ENCODE peak calls at places on chromosome 19, in seven cellular contexts. One of them, this sample, is unnamed. For H3K9me3, the result is how much of the 10 kb centered on the place peaks cover.

GRCh38 chr19:3692141-3693029 is 7.9 kb downstream of the PIP5K1C start:
- DNase-seq in ascending aorta: no peak
- DNase-seq in right lobe of liver: no peak
- DNase-seq in fibroblast of lung: no peak
- DNase-seq in heart right ventricle: no peak
- DNase-seq in IMR-90: no peak
- DNase-seq in endodermal cell: peak
- DNase-seq in this sample: no peak

GRCh38 chr19:48137411-48137810 is 26.8 kb upstream of the PLA2G4C start:
- DNase-seq in endodermal cell: no peak
- DNase-seq in fibroblast of lung: no peak
- DNase-seq in right lobe of liver: no peak
- DNase-seq in IMR-90: no peak
- DNase-seq in ascending aorta: no peak
- DNase-seq in heart right ventricle: no peak
- DNase-seq in this sample: no peak

GRCh38 chr19:33441277-33441699 is 67.8 kb downstream of the CEBPG start:
- DNase-seq in IMR-90: no peak
- DNase-seq in ascending aorta: no peak
- DNase-seq in endodermal cell: no peak
- DNase-seq in fibroblast of lung: no peak
- DNase-seq in heart right ventricle: no peak
- DNase-seq in right lobe of liver: peak
- DNase-seq in this sample: no peak

GRCh38 chr19:34707661-34708060 is 26.4 kb upstream of the ZNF181 start:
- DNase-seq in fibroblast of lung: no peak
- DNase-seq in right lobe of liver: no peak
- DNase-seq in endodermal cell: no peak
- DNase-seq in IMR-90: no peak
- DNase-seq in heart right ventricle: no peak
- DNase-seq in ascending aorta: no peak
- DNase-seq in this sample: no peak

GRCh38 chr19:2478324-2478755 is 2.4 kb downstream of the GADD45B start:
- DNase-seq in heart right ventricle: peak
- DNase-seq in IMR-90: peak
- DNase-seq in ascending aorta: peak
- DNase-seq in fibroblast of lung: peak
- DNase-seq in right lobe of liver: peak
- DNase-seq in endodermal cell: peak
- DNase-seq in this sample: no peak

GRCh38 chr19:16470911-16471811 is 609 bp downstream of the EPS15L1 start:
- DNase-seq in fibroblast of lung: peak
- DNase-seq in heart right ventricle: no peak
- DNase-seq in ascending aorta: no peak
- DNase-seq in endodermal cell: peak
- DNase-seq in IMR-90: peak
- DNase-seq in right lobe of liver: no peak
- DNase-seq in this sample: no peak

GRCh38 chr19:34430738-34431625 is 2.8 kb downstream of the UBA2 start:
- DNase-seq in heart right ventricle: no peak
- DNase-seq in fibroblast of lung: peak
- DNase-seq in IMR-90: peak
- DNase-seq in ascending aorta: no peak
- DNase-seq in endodermal cell: peak
- DNase-seq in right lobe of liver: no peak
- DNase-seq in this sample: no peak

GRCh38 chr19:45468159-45468651 is 409 bp downstream of the FOSB start:
- DNase-seq in ascending aorta: no peak
- DNase-seq in heart right ventricle: no peak
- DNase-seq in fibroblast of lung: no peak
- DNase-seq in IMR-90: no peak
- DNase-seq in right lobe of liver: no peak
- DNase-seq in endodermal cell: peak
- DNase-seq in this sample: no peak

GRCh38 chr19:55497777-55498176 is 9.5 kb downstream of the SSC5D start:
- DNase-seq in fibroblast of lung: no peak
- DNase-seq in right lobe of liver: no peak
- DNase-seq in IMR-90: no peak
- DNase-seq in endodermal cell: no peak
- DNase-seq in ascending aorta: no peak
- DNase-seq in heart right ventricle: no peak
- DNase-seq in this sample: no peak

GRCh38 chr19:55502197-55502952 is 14.1 kb downstream of the SSC5D start:
- DNase-seq in IMR-90: no peak
- DNase-seq in ascending aorta: no peak
- DNase-seq in endodermal cell: no peak
- DNase-seq in heart right ventricle: no peak
- DNase-seq in right lobe of liver: no peak
- DNase-seq in fibroblast of lung: no peak
- DNase-seq in this sample: no peak

GRCh38 chr19:55503447-55504251 is 15.4 kb downstream of the SSC5D start:
- DNase-seq in heart right ventricle: peak
- DNase-seq in right lobe of liver: peak
- DNase-seq in ascending aorta: peak
- DNase-seq in IMR-90: peak
- DNase-seq in fibroblast of lung: peak
- DNase-seq in endodermal cell: peak
- DNase-seq in this sample: peak

GRCh38 chr19:55498246-55498645 is 10.0 kb downstream of the SSC5D start:
- DNase-seq in fibroblast of lung: no peak
- DNase-seq in right lobe of liver: no peak
- DNase-seq in heart right ventricle: no peak
- DNase-seq in endodermal cell: no peak
- DNase-seq in IMR-90: no peak
- DNase-seq in ascending aorta: no peak
- DNase-seq in this sample: no peak

GRCh38 chr19:55500368-55500952 is 12.2 kb downstream of the SSC5D start:
- DNase-seq in fibroblast of lung: no peak
- DNase-seq in heart right ventricle: no peak
- DNase-seq in ascending aorta: no peak
- DNase-seq in endodermal cell: no peak
- DNase-seq in right lobe of liver: no peak
- DNase-seq in IMR-90: no peak
- DNase-seq in this sample: no peak
- H3K27ac ChIP-seq in fibroblast of lung: no peak
- H3K27ac ChIP-seq in heart right ventricle: no peak
- H3K27ac ChIP-seq in ascending aorta: no peak
- H3K27ac ChIP-seq in endodermal cell: no peak
- H3K27ac ChIP-seq in right lobe of liver: no peak
- H3K27ac ChIP-seq in IMR-90: no peak
- H3K27ac ChIP-seq in this sample: no peak

GRCh38 chr19:6076291-6076665 is 34.0 kb downstream of the RFX2 start:
- DNase-seq in ascending aorta: peak
- DNase-seq in heart right ventricle: no peak
- DNase-seq in right lobe of liver: peak
- DNase-seq in fibroblast of lung: no peak
- DNase-seq in endodermal cell: no peak
- DNase-seq in IMR-90: no peak
- DNase-seq in this sample: no peak

GRCh38 chr19:6073858-6074708 is 36.2 kb downstream of the RFX2 start:
- DNase-seq in endodermal cell: no peak
- DNase-seq in IMR-90: no peak
- DNase-seq in right lobe of liver: peak
- DNase-seq in fibroblast of lung: no peak
- DNase-seq in heart right ventricle: no peak
- DNase-seq in ascending aorta: peak
- DNase-seq in this sample: no peak

GRCh38 chr19:6078068-6078467 is 32.2 kb downstream of the RFX2 start:
- DNase-seq in endodermal cell: no peak
- DNase-seq in ascending aorta: peak
- DNase-seq in right lobe of liver: no peak
- DNase-seq in fibroblast of lung: no peak
- DNase-seq in IMR-90: no peak
- DNase-seq in heart right ventricle: no peak
- DNase-seq in this sample: no peak

GRCh38 chr19:6074709-6075403 is 35.4 kb downstream of the RFX2 start:
- DNase-seq in IMR-90: no peak
- DNase-seq in fibroblast of lung: no peak
- DNase-seq in endodermal cell: no peak
- DNase-seq in right lobe of liver: peak
- DNase-seq in heart right ventricle: no peak
- DNase-seq in ascending aorta: no peak
- DNase-seq in this sample: no peak

DNA sequence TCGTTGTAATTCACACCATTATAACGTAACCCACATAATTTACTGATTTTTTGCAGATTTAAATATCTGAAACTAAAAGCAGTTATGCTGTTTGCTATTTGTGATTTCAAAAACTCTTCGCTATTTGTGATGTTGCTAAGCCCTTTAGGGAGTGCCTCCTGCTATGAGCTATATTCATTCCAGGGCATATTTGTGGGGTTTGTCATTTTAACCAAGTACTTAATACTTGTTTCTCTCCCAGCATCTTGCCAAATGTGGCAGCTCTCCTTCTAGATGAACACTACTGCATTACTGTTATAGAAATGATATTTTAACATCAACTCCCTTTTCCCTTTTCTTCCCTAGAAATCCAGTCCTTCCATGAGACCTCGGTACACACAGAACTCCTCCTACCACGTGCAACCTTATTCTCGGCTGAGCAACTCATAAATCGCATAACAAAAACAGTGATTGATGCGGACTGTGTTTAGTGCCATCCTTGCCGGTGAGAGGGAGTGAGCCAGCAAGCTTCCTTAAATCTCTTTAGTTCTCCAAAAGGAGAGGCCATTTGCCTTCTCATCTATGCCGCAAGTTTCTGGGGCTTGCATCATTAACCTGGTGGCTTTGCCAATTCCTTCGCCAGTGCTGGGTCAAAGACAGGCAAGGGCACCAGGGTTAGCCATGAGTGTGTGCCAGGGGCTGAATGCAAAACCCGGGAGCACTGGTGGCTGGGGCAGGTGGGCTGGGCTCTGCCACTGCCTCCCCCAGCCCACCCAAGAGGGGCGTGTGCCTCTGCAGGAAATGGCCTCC is 33.4 kb downstream of the RFX2 start:
- DNase-seq in endodermal cell: no peak
- DNase-seq in IMR-90: peak
- DNase-seq in ascending aorta: peak
- DNase-seq in fibroblast of lung: peak
- DNase-seq in right lobe of liver: peak
- DNase-seq in heart right ventricle: no peak
- DNase-seq in this sample: peak
- H3K9me3 ChIP-seq in endodermal cell: under half
- H3K9me3 ChIP-seq in IMR-90: under half
- H3K9me3 ChIP-seq in ascending aorta: under half
- H3K9me3 ChIP-seq in fibroblast of lung: under half
- H3K9me3 ChIP-seq in right lobe of liver: under half
- H3K9me3 ChIP-seq in heart right ventricle: under half
- H3K9me3 ChIP-seq in this sample: under half

GRCh38 chr19:19406878-19407639 is 1.6 kb downstream of the GATAD2A start:
- DNase-seq in fibroblast of lung: peak
- DNase-seq in right lobe of liver: no peak
- DNase-seq in heart right ventricle: no peak
- DNase-seq in endodermal cell: no peak
- DNase-seq in ascending aorta: no peak
- DNase-seq in IMR-90: peak
- DNase-seq in this sample: no peak

GRCh38 chr19:19403373-19403901 is 2.0 kb upstream of the GATAD2A start:
- DNase-seq in endodermal cell: no peak
- DNase-seq in ascending aorta: peak
- DNase-seq in heart right ventricle: no peak
- DNase-seq in IMR-90: peak
- DNase-seq in fibroblast of lung: peak
- DNase-seq in right lobe of liver: no peak
- DNase-seq in this sample: no peak

GRCh38 chr19:19402656-19403372 is 2.7 kb upstream of the GATAD2A start:
- DNase-seq in fibroblast of lung: no peak
- DNase-seq in right lobe of liver: no peak
- DNase-seq in IMR-90: no peak
- DNase-seq in ascending aorta: no peak
- DNase-seq in endodermal cell: no peak
- DNase-seq in heart right ventricle: no peak
- DNase-seq in this sample: no peak

GRCh38 chr19:19405919-19406877 is 723 bp downstream of the GATAD2A start:
- DNase-seq in fibroblast of lung: peak
- DNase-seq in IMR-90: peak
- DNase-seq in right lobe of liver: peak
- DNase-seq in ascending aorta: peak
- DNase-seq in endodermal cell: peak
- DNase-seq in heart right ventricle: peak
- DNase-seq in this sample: no peak

DNA sequence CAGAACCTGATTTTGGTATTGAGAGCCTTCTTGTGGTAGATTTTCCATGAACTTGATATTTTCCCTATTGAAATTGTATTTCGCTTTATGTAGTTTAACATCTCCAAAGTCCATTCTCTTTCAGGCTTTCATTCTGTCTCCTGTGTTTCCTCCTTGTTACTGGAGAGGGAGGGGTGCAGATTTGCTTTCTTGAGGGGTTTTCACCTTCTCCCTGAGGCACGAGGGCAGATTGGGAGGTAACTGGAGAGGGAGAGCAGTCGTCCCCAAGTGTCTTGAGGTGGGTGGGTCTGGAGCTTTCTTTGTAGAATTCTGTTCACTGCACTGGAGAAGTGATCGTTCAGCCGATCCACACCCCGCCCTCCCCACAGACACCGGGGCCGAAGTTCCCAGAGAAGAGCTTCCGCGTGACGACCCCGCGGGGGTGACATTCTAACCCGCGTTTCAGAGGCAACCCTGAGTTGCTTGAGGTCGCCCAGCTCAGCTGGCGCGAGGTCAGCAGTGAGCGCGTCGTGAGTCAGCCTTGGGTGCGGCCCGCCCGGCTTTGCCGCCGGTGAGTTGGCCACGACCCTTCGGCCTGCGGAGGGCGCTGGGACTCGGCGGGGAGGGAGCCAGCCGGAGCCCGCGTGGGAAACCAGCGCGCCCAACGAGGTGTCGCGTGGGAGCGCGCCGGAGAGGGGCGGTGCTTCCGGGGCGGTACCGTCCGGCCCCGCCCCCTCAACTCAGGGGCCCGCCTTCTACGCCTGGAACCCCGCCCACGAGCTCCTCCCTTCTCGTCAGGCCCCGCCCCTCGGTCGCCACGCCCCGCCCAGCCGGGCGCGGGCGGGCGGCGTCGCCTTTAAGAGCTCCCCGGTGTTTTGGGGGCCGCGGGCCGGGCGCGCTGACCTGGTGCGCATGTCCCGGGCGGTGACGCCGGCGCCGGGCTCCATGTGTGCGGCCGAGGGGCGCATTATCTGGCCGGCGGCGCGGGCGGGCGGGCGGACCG is at the start of gene GATAD2A:
- DNase-seq in heart right ventricle: peak
- DNase-seq in right lobe of liver: peak
- DNase-seq in endodermal cell: peak
- DNase-seq in ascending aorta: peak
- DNase-seq in IMR-90: peak
- DNase-seq in fibroblast of lung: peak
- DNase-seq in this sample: peak
- TF ChIP-seq CTCF in heart right ventricle: peak
- TF ChIP-seq CTCF in right lobe of liver: peak
- TF ChIP-seq CTCF in endodermal cell: no peak
- TF ChIP-seq CTCF in ascending aorta: peak
- TF ChIP-seq CTCF in IMR-90: peak
- TF ChIP-seq CTCF in fibroblast of lung: no peak
- TF ChIP-seq CTCF in this sample: peak

GRCh38 chr19:18980432-18981020 is 39.5 kb upstream of the HOMER3 start:
- DNase-seq in right lobe of liver: no peak
- DNase-seq in ascending aorta: no peak
- DNase-seq in heart right ventricle: no peak
- DNase-seq in IMR-90: no peak
- DNase-seq in endodermal cell: no peak
- DNase-seq in fibroblast of lung: no peak
- DNase-seq in this sample: no peak

GRCh38 chr19:18975011-18975410 is 34.0 kb upstream of the HOMER3 start:
- DNase-seq in endodermal cell: no peak
- DNase-seq in ascending aorta: no peak
- DNase-seq in IMR-90: peak
- DNase-seq in right lobe of liver: no peak
- DNase-seq in fibroblast of lung: no peak
- DNase-seq in heart right ventricle: no peak
- DNase-seq in this sample: no peak

GRCh38 chr19:18982669-18983068 is 41.7 kb upstream of the HOMER3 start:
- DNase-seq in heart right ventricle: no peak
- DNase-seq in ascending aorta: no peak
- DNase-seq in IMR-90: no peak
- DNase-seq in endodermal cell: no peak
- DNase-seq in right lobe of liver: no peak
- DNase-seq in fibroblast of lung: no peak
- DNase-seq in this sample: no peak

GRCh38 chr19:18975864-18976263 is 34.8 kb upstream of the HOMER3 start:
- DNase-seq in heart right ventricle: no peak
- DNase-seq in right lobe of liver: no peak
- DNase-seq in fibroblast of lung: no peak
- DNase-seq in endodermal cell: no peak
- DNase-seq in ascending aorta: no peak
- DNase-seq in IMR-90: no peak
- DNase-seq in this sample: no peak

GRCh38 chr19:18978616-18979015 is 37.6 kb upstream of the HOMER3 start:
- DNase-seq in fibroblast of lung: no peak
- DNase-seq in right lobe of liver: no peak
- DNase-seq in endodermal cell: no peak
- DNase-seq in ascending aorta: no peak
- DNase-seq in IMR-90: no peak
- DNase-seq in heart right ventricle: no peak
- DNase-seq in this sample: no peak
- H3K27ac ChIP-seq in fibroblast of lung: no peak
- H3K27ac ChIP-seq in right lobe of liver: no peak
- H3K27ac ChIP-seq in endodermal cell: no peak
- H3K27ac ChIP-seq in ascending aorta: no peak
- H3K27ac ChIP-seq in IMR-90: no peak
- H3K27ac ChIP-seq in heart right ventricle: no peak
- H3K27ac ChIP-seq in this sample: no peak

This sample was measured in AG04450.